ENCODE peak calls at places on chromosomes 3 and 15, in six cellular contexts. One of them, this sample, is unnamed.

GRCh38 chr3:57787867-57788623 is 31.9 kb downstream of the SLMAP start:
- DNase-seq in lung microvascular endothelial cell: peak; percentile 38
- DNase-seq in ELF-1: no peak
- DNase-seq in NCI-H1092: no peak
- DNase-seq in astrocyte of the cerebellum: no peak
- DNase-seq in OCI-LY7: peak; percentile 38
- DNase-seq in this sample: peak; percentile 14

GRCh38 chr15:57382222-57382621 is 5.9 kb downstream of the CGNL1 start:
- DNase-seq in ELF-1: no peak
- DNase-seq in astrocyte of the cerebellum: no peak
- DNase-seq in OCI-LY7: no peak
- DNase-seq in NCI-H1092: no peak
- DNase-seq in lung microvascular endothelial cell: no peak
- DNase-seq in this sample: no peak

GRCh38 chr3:78086150-78086549 is 1046.3 kb downstream of the ROBO2 start:
- DNase-seq in NCI-H1092: no peak
- DNase-seq in lung microvascular endothelial cell: no peak
- DNase-seq in ELF-1: no peak
- DNase-seq in astrocyte of the cerebellum: no peak
- DNase-seq in OCI-LY7: no peak
- DNase-seq in this sample: no peak

GRCh38 chr3:120100711-120101110 is 6.5 kb upstream of the GSK3B start:
- DNase-seq in astrocyte of the cerebellum: no peak
- DNase-seq in NCI-H1092: no peak
- DNase-seq in lung microvascular endothelial cell: no peak
- DNase-seq in OCI-LY7: no peak
- DNase-seq in ELF-1: no peak
- DNase-seq in this sample: no peak

GRCh38 chr3:183555541-183556081 is at the start of gene KLHL6:
- DNase-seq in lung microvascular endothelial cell: peak; percentile 24
- DNase-seq in NCI-H1092: no peak
- DNase-seq in astrocyte of the cerebellum: no peak
- DNase-seq in OCI-LY7: peak; percentile 93
- DNase-seq in ELF-1: no peak
- DNase-seq in this sample: peak; percentile 90

GRCh38 chr15:88465633-88466219 is 1.5 kb downstream of the MRPL46 start:
- DNase-seq in astrocyte of the cerebellum: no peak
- DNase-seq in ELF-1: no peak
- DNase-seq in OCI-LY7: no peak
- DNase-seq in lung microvascular endothelial cell: peak; percentile 80
- DNase-seq in NCI-H1092: no peak
- DNase-seq in this sample: no peak

GRCh38 chr3:175192536-175192935 is 333.4 kb downstream of the NAALADL2 start:
- DNase-seq in ELF-1: no peak
- DNase-seq in lung microvascular endothelial cell: peak; percentile 65
- DNase-seq in NCI-H1092: no peak
- DNase-seq in astrocyte of the cerebellum: no peak
- DNase-seq in OCI-LY7: no peak
- DNase-seq in this sample: no peak

GRCh38 chr15:101841656-101842055 is 29.7 kb downstream of the OR4F15 start:
- DNase-seq in ELF-1: no peak
- DNase-seq in lung microvascular endothelial cell: no peak
- DNase-seq in OCI-LY7: no peak
- DNase-seq in astrocyte of the cerebellum: no peak
- DNase-seq in NCI-H1092: no peak
- DNase-seq in this sample: no peak

GRCh38 chr3:184899953-184900595 is 88.1 kb downstream of the VPS8 start:
- DNase-seq in NCI-H1092: no peak
- DNase-seq in OCI-LY7: no peak
- DNase-seq in lung microvascular endothelial cell: no peak
- DNase-seq in ELF-1: peak; percentile 11
- DNase-seq in astrocyte of the cerebellum: no peak
- DNase-seq in this sample: no peak

This sample was measured in MM.1S.